ENCODE peak calls at places on chromosomes 13 and 19, in nine cellular contexts. K is transverse colon, X is tibial nerve, A is H1, T is stomach, G is A549, V is esophagus muscularis mucosa, U is upper lobe of left lung, Y is sigmoid colon. M is an unnamed sample. For H3K9me3, the result is how much of the 10 kb centered on the place peaks cover.

GRCh38 chr13:68176486-68176885 is 946.4 kb upstream of the PCDH9 start:
- DNase-seq in V (no peak), T (no peak), G (no peak), Y (no peak), X (no peak), K (no peak), U (no peak), A (no peak), M (no peak)

GRCh38 chr13:32080328-32080744 is 48.8 kb downstream of the FRY start:
- DNase-seq in G (no peak), X (no peak), Y (no peak), A (no peak), T (no peak), U (no peak), K (no peak), V (no peak), M (no peak)

GRCh38 chr13:43785681-43786471 is 896 bp downstream of the ENOX1 start:
- DNase-seq in G (peak), T (peak), X (peak), V (peak), A (peak), K (peak), Y (peak), U (peak), M (peak)

GRCh38 chr13:50079278-50080157 is 64.3 kb downstream of the KCNRG start:
- DNase-seq in X (no peak), G (no peak), V (no peak), T (no peak), A (no peak), U (no peak), K (no peak), Y (no peak), M (no peak)

GRCh38 chr19:46218160-46218559 is 11.4 kb upstream of the IGFL1 start:
- DNase-seq in Y (no peak), K (no peak), T (no peak), A (peak), U (no peak), G (no peak), X (no peak), V (no peak), M (peak)

GRCh38 chr19:5308471-5309437 is 31.9 kb downstream of the PTPRS start:
- DNase-seq in T (peak), X (peak), V (no peak), K (peak), A (no peak), Y (peak), U (peak), G (no peak), M (peak)

GRCh38 chr13:51590966-51591627 is 6.8 kb downstream of the WDFY2 start:
- DNase-seq in Y (no peak), U (peak), A (no peak), T (peak), V (no peak), G (peak), K (no peak), X (no peak), M (peak)

GRCh38 chr19:16062789-16063188 is 13.5 kb upstream of the TPM4 start:
- DNase-seq in T (peak), V (no peak), A (peak), Y (no peak), K (peak), U (peak), X (no peak), G (no peak), M (no peak)

GRCh38 chr19:50427997-50428425 is 4.7 kb upstream of the MYBPC2 start:
- DNase-seq in U (peak), T (peak), G (no peak), X (peak), V (peak), K (peak), A (peak), Y (peak), M (peak)

GRCh38 chr19:29988351-29988750 is 46.3 kb downstream of the URI1 start:
- DNase-seq in T (no peak), X (no peak), Y (no peak), A (no peak), K (no peak), V (no peak), U (no peak), G (no peak), M (no peak)

GRCh38 chr19:11530432-11530831 is 1.5 kb upstream of the ECSIT start:
- DNase-seq in X (no peak), T (peak), A (peak), G (peak), K (peak), V (no peak), Y (peak), U (peak), M (peak)

GRCh38 chr19:46381346-46381745 is 32.0 kb downstream of the CCDC8 start:
- DNase-seq in A (no peak), Y (peak), K (no peak), G (no peak), X (no peak), T (no peak), U (no peak), V (no peak), M (no peak)

GRCh38 chr13:70893832-70894231 is 785.6 kb upstream of the KLHL1 start:
- DNase-seq in U (no peak), Y (no peak), V (no peak), A (no peak), T (no peak), X (no peak), K (no peak), G (no peak), M (no peak)

GRCh38 chr13:42762917-42763316 is 18.5 kb upstream of the FAM216B start:
- DNase-seq in Y (no peak), U (no peak), K (no peak), T (no peak), V (no peak), A (no peak), G (no peak), X (no peak), M (no peak)

GRCh38 chr13:40615619-40616018 is 50.8 kb downstream of the FOXO1 start:
- DNase-seq in A (no peak), T (no peak), G (no peak), V (peak), Y (no peak), U (no peak), K (no peak), X (no peak), M (no peak)

GRCh38 chr19:17794731-17795494 is at the start of gene B3GNT3:
- DNase-seq in V (no peak), A (peak), Y (no peak), X (no peak), T (peak), K (peak), U (peak), G (peak), M (peak)

GRCh38 chr13:20566424-20566916 is 487 bp upstream of the IFT88 start:
- DNase-seq in V (peak), T (no peak), U (no peak), G (peak), A (no peak), X (no peak), Y (peak), K (peak), M (no peak)

GRCh38 chr19:2507109-2507508 is 31.2 kb downstream of the GADD45B start:
- DNase-seq in Y (no peak), G (peak), T (peak), U (peak), X (no peak), A (no peak), V (no peak), K (peak), M (no peak)

GRCh38 chr19:18765224-18765623 is 25.9 kb downstream of the COMP start:
- DNase-seq in V (no peak), X (no peak), U (no peak), Y (no peak), T (no peak), G (no peak), A (no peak), K (peak), M (no peak)

GRCh38 chr19:32269831-32270230 is 75.6 kb upstream of the ZNF507 start:
- DNase-seq in U (no peak), G (no peak), T (no peak), K (no peak), X (no peak), V (no peak), A (no peak), Y (no peak), M (no peak)

GRCh38 chr13:36344886-36345437 is 1.2 kb downstream of the SPART start:
- DNase-seq in K (no peak), V (no peak), U (no peak), A (no peak), T (no peak), X (no peak), Y (no peak), G (no peak), M (no peak)

GRCh38 chr19:30609656-30610270 is 237.6 kb downstream of the ZNF536 start:
- DNase-seq in Y (no peak), K (no peak), G (no peak), T (no peak), V (peak), A (no peak), X (no peak), U (no peak), M (no peak)

GRCh38 chr19:13137290-13137794 is 12.8 kb downstream of the STX10 start:
- DNase-seq in G (no peak), V (no peak), T (no peak), K (no peak), A (no peak), U (no peak), Y (no peak), X (no peak), M (no peak)

GRCh38 chr19:35120898-35121297 is 5.3 kb downstream of the FXYD3 start:
- DNase-seq in A (no peak), K (peak), U (no peak), T (no peak), X (no peak), V (no peak), G (no peak), Y (no peak), M (no peak)

GRCh38 chr13:99028890-99029289 is 51.0 kb upstream of the DOCK9 start:
- DNase-seq in K (no peak), A (peak), X (no peak), Y (no peak), V (peak), T (no peak), G (no peak), U (peak), M (no peak)

GRCh38 chr19:27794444-27795042 is 1418.4 kb downstream of the UQCRFS1 start:
- DNase-seq in X (no peak), U (no peak), Y (no peak), G (no peak), A (peak), T (no peak), V (no peak), K (no peak), M (peak)

DNA sequence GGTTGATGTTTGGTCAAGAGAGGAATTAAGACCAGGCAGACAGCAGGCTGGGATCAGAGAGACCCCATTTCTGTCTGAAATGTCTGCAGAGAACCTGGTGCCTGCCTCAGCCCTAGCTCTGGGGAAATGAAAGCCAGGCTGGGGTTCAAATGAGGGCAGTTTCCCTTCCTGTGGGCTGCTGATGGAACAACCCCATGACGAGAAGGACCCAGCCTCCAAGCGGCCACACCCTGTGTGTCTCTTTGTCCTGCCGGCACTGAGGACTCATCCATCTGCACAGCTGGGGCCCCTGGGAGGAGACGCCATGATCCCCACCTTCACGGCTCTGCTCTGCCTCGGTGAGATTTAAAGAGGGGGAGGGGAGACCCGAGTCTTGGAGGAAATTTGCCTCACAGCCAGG is at the start of gene LILRB4:
- DNase-seq in Y (peak), U (peak), X (no peak), K (peak), G (no peak), V (no peak), A (no peak), T (no peak), M (no peak)
- H3K9me3 ChIP-seq in Y (under half), U (under half), X (under half), K (under half), G (under half), V (under half), A (half or more), T (under half), M (under half)

GRCh38 chr13:113980489-113981064 is 6.7 kb upstream of the C13orf46 start:
- DNase-seq in A (no peak), G (no peak), X (no peak), U (no peak), T (no peak), K (no peak), V (no peak), Y (peak), M (no peak)
- TF ChIP-seq EP300 in A (no peak), G (no peak), X (no peak), U (no peak), T (no peak), K (no peak), V (no peak), Y (no peak), M (no peak)

DNA sequence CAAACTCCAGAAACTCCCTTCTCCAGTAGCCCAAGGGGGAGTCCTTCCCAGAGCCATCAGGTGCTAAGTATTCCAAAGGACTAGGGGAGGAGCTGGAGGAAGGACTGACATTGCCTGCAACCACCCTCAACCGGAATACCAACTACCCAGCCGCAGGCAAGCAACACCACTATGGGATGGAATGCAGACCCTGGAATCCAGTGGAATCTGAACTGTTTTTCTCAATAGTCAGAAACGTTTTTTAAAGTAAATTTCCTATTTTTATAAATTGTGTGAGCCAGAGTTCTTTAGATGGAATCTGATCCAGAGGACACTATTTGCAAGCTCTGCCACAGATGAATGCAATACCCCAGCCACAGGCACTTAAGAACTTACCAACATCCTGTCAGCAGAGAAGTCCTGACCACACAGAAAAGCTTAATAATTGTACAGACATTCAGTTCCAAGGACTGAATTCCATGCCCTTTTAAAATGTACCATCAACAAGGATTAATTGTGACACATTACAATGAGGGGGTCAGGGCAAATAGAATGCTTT is 92.1 kb downstream of the USP12 start:
- DNase-seq in A (no peak), V (no peak), U (no peak), T (no peak), G (no peak), Y (no peak), K (no peak), X (no peak), M (no peak)
- H3K27ac ChIP-seq in A (no peak), V (peak), U (no peak), T (no peak), G (no peak), Y (peak), K (no peak), X (no peak), M (no peak)

DNA sequence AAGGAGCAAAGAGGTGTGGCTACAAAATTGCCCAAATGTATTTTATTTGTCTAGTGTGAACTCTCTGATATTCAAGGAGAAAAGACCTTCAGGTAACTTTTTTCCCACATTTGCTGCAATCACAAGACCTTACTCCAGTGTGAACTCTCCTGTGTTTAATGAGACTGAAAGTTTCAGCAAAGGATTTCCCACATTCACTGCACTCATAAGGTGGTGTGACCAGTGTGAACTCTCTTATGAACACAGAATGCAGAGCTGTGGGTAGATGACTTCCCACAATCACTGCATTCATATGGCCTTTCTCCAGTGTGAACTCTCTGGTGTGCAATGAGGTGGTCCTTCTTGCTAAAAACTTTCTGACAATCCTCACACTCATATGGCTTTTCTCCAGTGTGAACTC is 16.4 kb downstream of the ZNF814 start:
- DNase-seq in A (no peak), V (no peak), G (no peak), Y (no peak), T (no peak), U (no peak), K (no peak), X (no peak), M (no peak)
- H3K9me3 ChIP-seq in A (under half), V (half or more), G (half or more), Y (half or more), T (half or more), U (half or more), K (half or more), X (half or more), M (under half)

DNA sequence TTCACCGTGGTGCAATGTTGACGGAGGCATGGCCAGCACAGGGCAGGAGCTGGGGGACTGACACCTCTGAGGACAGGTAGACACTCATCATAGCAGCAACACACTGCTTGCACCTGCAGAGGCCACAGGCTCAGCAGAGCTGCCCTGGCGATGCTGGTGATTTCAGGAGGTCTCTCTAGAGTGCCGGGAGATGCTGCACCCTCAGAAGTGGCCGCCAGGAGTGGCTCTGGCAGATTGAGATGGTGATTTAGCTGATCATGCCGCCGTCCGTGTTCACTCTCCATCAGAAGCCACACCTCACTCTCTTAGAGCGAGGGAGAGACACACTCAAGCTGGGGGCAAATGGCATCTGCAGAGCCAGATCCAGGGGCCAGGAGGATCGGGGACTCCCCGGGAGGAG is 244.6 kb upstream of the SGCG start:
- DNase-seq in A (no peak), V (no peak), X (no peak), Y (no peak), G (no peak), U (no peak), T (no peak), K (no peak), M (no peak)
- TF ChIP-seq EP300 in A (no peak), V (no peak), X (no peak), Y (no peak), G (no peak), U (no peak), T (no peak), K (no peak), M (no peak)